ENCODE peak calls at places on chromosome X, in eight cellular contexts. One of them, this sample, is unnamed.

GRCh38 chrX:88325634-88326033 is 421.4 kb upstream of the CPXCR1 start:
- DNase-seq in AG08396: no peak
- DNase-seq in activated naive CD8-positive, alpha-beta T cell treated with anti-CD3 and anti-CD28 coated beads, Interleukin-2, amount 50 U/mL, for 24 hours: no peak
- DNase-seq in stimulated activated CD4-positive, alpha-beta T cell treated with anti-CD3 and anti-CD28 coated beads, TNF-alpha, amount 100 ng/mL, for 24 hours: no peak
- DNase-seq in AG09309: no peak
- DNase-seq in A172: no peak
- DNase-seq in dorsolateral prefrontal cortex: no peak
- DNase-seq in H7: no peak
- DNase-seq in this sample: no peak

GRCh38 chrX:107700317-107700774 is 72.0 kb downstream of the PRPS1 start:
- DNase-seq in AG08396: no peak
- DNase-seq in activated naive CD8-positive, alpha-beta T cell treated with anti-CD3 and anti-CD28 coated beads, Interleukin-2, amount 50 U/mL, for 24 hours: no peak
- DNase-seq in stimulated activated CD4-positive, alpha-beta T cell treated with anti-CD3 and anti-CD28 coated beads, TNF-alpha, amount 100 ng/mL, for 24 hours: no peak
- DNase-seq in AG09309: no peak
- DNase-seq in A172: no peak
- DNase-seq in dorsolateral prefrontal cortex: no peak
- DNase-seq in H7: no peak
- DNase-seq in this sample: no peak

GRCh38 chrX:15269120-15269519 is 763 bp downstream of the ASB9 start:
- DNase-seq in AG08396: no peak
- DNase-seq in activated naive CD8-positive, alpha-beta T cell treated with anti-CD3 and anti-CD28 coated beads, Interleukin-2, amount 50 U/mL, for 24 hours: no peak
- DNase-seq in stimulated activated CD4-positive, alpha-beta T cell treated with anti-CD3 and anti-CD28 coated beads, TNF-alpha, amount 100 ng/mL, for 24 hours: no peak
- DNase-seq in AG09309: no peak
- DNase-seq in A172: no peak
- DNase-seq in dorsolateral prefrontal cortex: no peak
- DNase-seq in H7: no peak
- DNase-seq in this sample: no peak

GRCh38 chrX:10474510-10474909 is 145.9 kb downstream of the MID1 start:
- DNase-seq in AG08396: no peak
- DNase-seq in activated naive CD8-positive, alpha-beta T cell treated with anti-CD3 and anti-CD28 coated beads, Interleukin-2, amount 50 U/mL, for 24 hours: no peak
- DNase-seq in stimulated activated CD4-positive, alpha-beta T cell treated with anti-CD3 and anti-CD28 coated beads, TNF-alpha, amount 100 ng/mL, for 24 hours: no peak
- DNase-seq in AG09309: no peak
- DNase-seq in A172: no peak
- DNase-seq in dorsolateral prefrontal cortex: no peak
- DNase-seq in H7: no peak
- DNase-seq in this sample: no peak

GRCh38 chrX:153882086-153882498 is 3.9 kb downstream of the L1CAM start:
- DNase-seq in AG08396: peak
- DNase-seq in activated naive CD8-positive, alpha-beta T cell treated with anti-CD3 and anti-CD28 coated beads, Interleukin-2, amount 50 U/mL, for 24 hours: no peak
- DNase-seq in stimulated activated CD4-positive, alpha-beta T cell treated with anti-CD3 and anti-CD28 coated beads, TNF-alpha, amount 100 ng/mL, for 24 hours: no peak
- DNase-seq in AG09309: no peak
- DNase-seq in A172: peak
- DNase-seq in dorsolateral prefrontal cortex: no peak
- DNase-seq in H7: peak
- DNase-seq in this sample: no peak

GRCh38 chrX:1134976-1135375 is 77.5 kb downstream of the CRLF2 start:
- DNase-seq in AG08396: no peak
- DNase-seq in activated naive CD8-positive, alpha-beta T cell treated with anti-CD3 and anti-CD28 coated beads, Interleukin-2, amount 50 U/mL, for 24 hours: no peak
- DNase-seq in stimulated activated CD4-positive, alpha-beta T cell treated with anti-CD3 and anti-CD28 coated beads, TNF-alpha, amount 100 ng/mL, for 24 hours: no peak
- DNase-seq in AG09309: no peak
- DNase-seq in A172: no peak
- DNase-seq in dorsolateral prefrontal cortex: no peak
- DNase-seq in H7: no peak
- DNase-seq in this sample: no peak

GRCh38 chrX:15930585-15930984 is 76.0 kb upstream of the AP1S2 start:
- DNase-seq in AG08396: peak
- DNase-seq in activated naive CD8-positive, alpha-beta T cell treated with anti-CD3 and anti-CD28 coated beads, Interleukin-2, amount 50 U/mL, for 24 hours: no peak
- DNase-seq in stimulated activated CD4-positive, alpha-beta T cell treated with anti-CD3 and anti-CD28 coated beads, TNF-alpha, amount 100 ng/mL, for 24 hours: no peak
- DNase-seq in AG09309: peak
- DNase-seq in A172: peak
- DNase-seq in dorsolateral prefrontal cortex: no peak
- DNase-seq in H7: peak
- DNase-seq in this sample: no peak

GRCh38 chrX:42248226-42248625 is 324.9 kb upstream of the CASK start:
- DNase-seq in AG08396: no peak
- DNase-seq in activated naive CD8-positive, alpha-beta T cell treated with anti-CD3 and anti-CD28 coated beads, Interleukin-2, amount 50 U/mL, for 24 hours: no peak
- DNase-seq in stimulated activated CD4-positive, alpha-beta T cell treated with anti-CD3 and anti-CD28 coated beads, TNF-alpha, amount 100 ng/mL, for 24 hours: no peak
- DNase-seq in AG09309: no peak
- DNase-seq in A172: no peak
- DNase-seq in dorsolateral prefrontal cortex: no peak
- DNase-seq in H7: no peak
- DNase-seq in this sample: no peak

GRCh38 chrX:153626025-153626633 is 20.9 kb upstream of the DUSP9 start:
- DNase-seq in AG08396: no peak
- DNase-seq in activated naive CD8-positive, alpha-beta T cell treated with anti-CD3 and anti-CD28 coated beads, Interleukin-2, amount 50 U/mL, for 24 hours: no peak
- DNase-seq in stimulated activated CD4-positive, alpha-beta T cell treated with anti-CD3 and anti-CD28 coated beads, TNF-alpha, amount 100 ng/mL, for 24 hours: no peak
- DNase-seq in AG09309: no peak
- DNase-seq in A172: no peak
- DNase-seq in dorsolateral prefrontal cortex: peak
- DNase-seq in H7: peak
- DNase-seq in this sample: no peak

GRCh38 chrX:19303216-19303880 is 40.4 kb upstream of the PDHA1 start:
- DNase-seq in AG08396: peak
- DNase-seq in activated naive CD8-positive, alpha-beta T cell treated with anti-CD3 and anti-CD28 coated beads, Interleukin-2, amount 50 U/mL, for 24 hours: no peak
- DNase-seq in stimulated activated CD4-positive, alpha-beta T cell treated with anti-CD3 and anti-CD28 coated beads, TNF-alpha, amount 100 ng/mL, for 24 hours: no peak
- DNase-seq in AG09309: peak
- DNase-seq in A172: peak
- DNase-seq in dorsolateral prefrontal cortex: no peak
- DNase-seq in H7: no peak
- DNase-seq in this sample: no peak